ENCODE peak calls at places on chromosome 5, in nine cellular contexts. N is SK-N-SH, X is stomach, S is fibroblast of lung, P is upper lobe of right lung, F is NT2/D1, A is aorta, H is SJSA1, E is psoas muscle. W is an unnamed sample.

GRCh38 chr5:13865317-13865716 is 79.2 kb downstream of the DNAH5 start:
- DNase-seq in N (no peak), P (no peak), E (no peak), S (no peak), A (no peak), H (no peak), X (no peak), F (no peak), W (no peak)

GRCh38 chr5:152584103-152584502 is 179.0 kb upstream of the NMUR2 start:
- DNase-seq in P (no peak), E (no peak), X (no peak), A (peak), S (no peak), H (no peak), N (no peak), F (no peak), W (no peak)

GRCh38 chr5:172820046-172820767 is 13.8 kb upstream of the ERGIC1 start:
- DNase-seq in H (peak), X (peak), A (peak), P (no peak), S (peak), E (no peak), F (no peak), N (no peak), W (peak)

GRCh38 chr5:69265931-69266330 is 31.2 kb downstream of the CDK7 start:
- DNase-seq in A (no peak), F (no peak), N (peak), P (no peak), S (no peak), X (no peak), E (no peak), H (no peak), W (no peak)

GRCh38 chr5:56327810-56328209 is 94.7 kb upstream of the ANKRD55 start:
- DNase-seq in F (no peak), E (no peak), P (no peak), X (no peak), S (no peak), H (no peak), N (no peak), A (no peak), W (no peak)

GRCh38 chr5:13188393-13188792 is 756.1 kb downstream of the DNAH5 start:
- DNase-seq in F (no peak), E (no peak), N (no peak), A (no peak), X (no peak), H (no peak), S (no peak), P (no peak), W (no peak)

GRCh38 chr5:174839196-174839595 is 114.8 kb downstream of the MSX2 start:
- DNase-seq in F (no peak), A (no peak), H (no peak), P (no peak), E (no peak), S (no peak), X (no peak), N (no peak), W (no peak)

GRCh38 chr5:16855475-16855874 is 80.6 kb downstream of the MYO10 start:
- DNase-seq in H (no peak), X (peak), E (no peak), N (peak), S (peak), F (no peak), A (no peak), P (no peak), W (no peak)

GRCh38 chr5:34620185-34620584 is 35.9 kb upstream of the RAI14 start:
- DNase-seq in S (no peak), X (no peak), E (no peak), P (no peak), N (no peak), A (no peak), H (no peak), F (no peak), W (no peak)

GRCh38 chr5:96968614-96969013 is 32.7 kb downstream of the LNPEP start:
- DNase-seq in X (no peak), S (peak), H (peak), N (no peak), E (no peak), F (no peak), A (no peak), P (no peak), W (no peak)

GRCh38 chr5:64384761-64385160 is 121.1 kb upstream of the RGS7BP start:
- DNase-seq in P (no peak), A (no peak), F (no peak), S (peak), E (no peak), N (peak), H (no peak), X (no peak), W (no peak)

GRCh38 chr5:5078009-5078897 is 61.9 kb upstream of the ADAMTS16 start:
- DNase-seq in P (no peak), A (no peak), E (no peak), N (peak), S (no peak), X (no peak), H (no peak), F (peak), W (no peak)

GRCh38 chr5:109655841-109656240 is 33.9 kb upstream of the MAN2A1 start:
- DNase-seq in S (no peak), P (no peak), X (no peak), F (no peak), H (peak), A (no peak), N (no peak), E (no peak), W (no peak)

GRCh38 chr5:113375492-113376060 is 59.2 kb downstream of the TSSK1B start:
- DNase-seq in E (no peak), N (no peak), P (no peak), F (no peak), X (no peak), A (no peak), S (no peak), H (peak), W (peak)

GRCh38 chr5:7745882-7746735 is 104.8 kb downstream of the CFAP90 start:
- DNase-seq in N (peak), P (peak), A (peak), S (peak), E (peak), X (peak), F (peak), H (peak), W (peak)

GRCh38 chr5:80736730-80737129 is 81.9 kb upstream of the DHFR start:
- DNase-seq in A (no peak), P (no peak), X (no peak), N (no peak), F (no peak), H (no peak), E (no peak), S (no peak), W (no peak)

GRCh38 chr5:68007446-68007845 is 208.1 kb upstream of the PIK3R1 start:
- DNase-seq in H (no peak), A (no peak), X (no peak), F (no peak), E (peak), N (no peak), S (peak), P (peak), W (peak)

DNA sequence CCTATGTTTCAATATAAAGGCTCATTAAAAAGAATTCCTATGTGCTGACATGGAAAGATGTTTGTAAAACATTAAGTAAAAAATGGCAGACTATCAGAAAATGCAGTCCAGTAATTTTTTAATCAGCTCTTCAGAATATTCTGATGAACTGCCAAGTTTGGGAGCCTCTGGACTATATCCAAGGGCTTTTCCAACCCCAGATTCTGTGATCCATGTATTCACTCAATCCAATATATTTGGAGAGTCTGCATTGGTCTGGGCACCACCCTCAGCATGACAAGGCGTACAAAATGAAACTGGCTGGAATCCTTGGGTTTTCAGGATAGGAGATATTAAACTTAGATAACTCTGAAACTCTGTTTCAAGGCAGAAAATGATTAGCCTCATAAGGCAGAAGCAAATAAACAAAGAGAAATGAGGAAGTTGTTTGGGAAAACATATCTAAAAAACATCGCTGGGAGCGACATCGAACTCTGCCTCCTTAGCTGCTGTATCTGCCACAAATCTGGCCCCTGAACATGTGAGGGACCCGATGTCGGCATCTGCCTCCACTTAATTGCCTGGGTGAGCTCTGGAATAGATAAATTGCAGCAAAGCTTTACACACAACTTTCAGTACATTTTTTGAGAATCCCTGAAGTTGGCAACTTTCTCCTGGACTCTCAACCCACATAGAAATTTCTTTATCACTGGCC is 14.4 kb downstream of the PDE6A start:
- DNase-seq in P (no peak), A (no peak), F (no peak), H (no peak), E (no peak), N (peak), S (peak), X (no peak), W (no peak)
- H3K4me3 ChIP-seq in P (peak), A (no peak), F (no peak), H (no peak), E (no peak), N (no peak), S (peak), X (no peak), W (peak)

DNA sequence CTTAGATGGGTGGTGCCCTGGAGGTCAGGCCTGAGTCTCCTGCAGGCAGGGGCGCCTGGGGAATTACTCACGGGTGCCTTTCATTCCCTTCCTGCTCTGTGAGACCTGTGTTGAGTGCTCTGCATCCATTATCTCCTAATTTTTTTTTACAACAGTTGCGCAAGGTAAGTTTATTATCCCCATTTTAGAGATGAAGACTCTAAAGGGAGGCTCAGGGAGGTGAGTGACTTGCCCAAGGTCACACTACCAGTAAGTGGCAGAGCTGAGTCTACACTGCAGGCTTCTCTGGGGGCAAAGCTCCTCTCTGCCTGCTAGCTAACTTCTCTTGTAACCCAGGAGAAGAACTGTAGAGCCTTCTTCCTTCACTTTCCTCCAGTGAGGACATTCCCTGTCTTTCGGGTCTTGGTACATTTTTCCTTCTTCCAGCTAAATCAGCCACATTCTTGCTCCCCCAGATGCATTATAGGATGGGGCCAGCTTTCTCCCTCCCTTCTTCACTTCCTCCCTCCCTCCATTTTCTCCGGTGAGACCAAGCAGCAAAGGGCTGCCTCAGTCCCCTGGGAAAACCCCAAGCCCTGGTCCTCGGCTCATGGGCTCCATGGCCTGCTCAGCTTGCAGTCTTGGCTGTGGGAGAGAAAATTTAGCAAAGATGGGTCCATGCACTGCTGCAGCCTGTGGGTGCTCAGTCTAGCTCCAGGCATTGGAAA is 1.8 kb downstream of the PRR7 start:
- DNase-seq in P (no peak), A (no peak), H (no peak), S (no peak), N (no peak), X (no peak), F (no peak), E (no peak), W (no peak)
- H3K4me3 ChIP-seq in P (no peak), A (no peak), H (no peak), S (no peak), N (peak), X (no peak), F (no peak), E (no peak), W (no peak)

GRCh38 chr5:36392818-36393217 is 91.1 kb upstream of the RANBP3L start:
- DNase-seq in X (no peak), A (no peak), S (peak), H (no peak), E (no peak), F (no peak), N (peak), P (no peak), W (no peak)
- H3K4me3 ChIP-seq in X (no peak), A (no peak), S (no peak), H (no peak), E (no peak), F (no peak), N (no peak), P (no peak), W (no peak)

GRCh38 chr5:89756955-89757354 is 652.6 kb downstream of the CETN3 start:
- DNase-seq in P (no peak), N (no peak), A (no peak), H (no peak), X (no peak), F (no peak), E (no peak), S (peak), W (no peak)
- H3K4me3 ChIP-seq in P (no peak), N (no peak), A (no peak), H (no peak), X (no peak), F (no peak), E (peak), S (no peak), W (peak)

GRCh38 chr5:6450235-6450860 is 1.7 kb downstream of the UBE2QL1 start:
- DNase-seq in P (no peak), E (no peak), F (no peak), H (no peak), X (no peak), S (no peak), A (no peak), N (no peak), W (no peak)
- H3K4me3 ChIP-seq in P (no peak), E (peak), F (no peak), H (no peak), X (peak), S (no peak), A (peak), N (no peak), W (peak)

GRCh38 chr5:125348936-125349335 is 602.5 kb upstream of the ZNF608 start:
- DNase-seq in E (no peak), F (no peak), A (no peak), X (no peak), H (no peak), S (no peak), P (no peak), N (no peak), W (no peak)

GRCh38 chr5:125349432-125349831 is 603.0 kb upstream of the ZNF608 start:
- DNase-seq in X (no peak), N (no peak), P (no peak), A (no peak), H (peak), F (peak), S (peak), E (no peak), W (no peak)

GRCh38 chr5:125346316-125346715 is 599.9 kb upstream of the ZNF608 start:
- DNase-seq in P (no peak), H (no peak), X (no peak), N (no peak), A (no peak), E (no peak), F (no peak), S (no peak), W (no peak)

GRCh38 chr5:125342938-125343401 is 596.5 kb upstream of the ZNF608 start:
- DNase-seq in A (no peak), N (no peak), P (no peak), X (no peak), H (no peak), S (peak), E (no peak), F (no peak), W (no peak)

GRCh38 chr5:125348221-125348692 is 601.8 kb upstream of the ZNF608 start:
- DNase-seq in F (peak), A (peak), S (peak), N (no peak), H (no peak), X (no peak), E (peak), P (no peak), W (peak)
- H3K4me3 ChIP-seq in F (no peak), A (no peak), S (no peak), N (no peak), H (no peak), X (no peak), E (no peak), P (no peak), W (no peak)

GRCh38 chr5:179605026-179605833 is 18.2 kb downstream of the HNRNPH1 start:
- DNase-seq in S (peak), N (no peak), H (no peak), A (no peak), X (no peak), P (peak), E (no peak), F (no peak), W (peak)

GRCh38 chr5:179606071-179606909 is 17.2 kb downstream of the HNRNPH1 start:
- DNase-seq in H (no peak), S (no peak), A (no peak), P (peak), X (no peak), N (no peak), E (no peak), F (no peak), W (peak)

GRCh38 chr5:179606910-179607448 is 16.5 kb downstream of the HNRNPH1 start:
- DNase-seq in A (no peak), X (no peak), S (no peak), H (no peak), F (no peak), P (peak), N (no peak), E (no peak), W (no peak)

GRCh38 chr5:179608131-179608581 is 15.3 kb downstream of the HNRNPH1 start:
- DNase-seq in X (no peak), P (peak), F (no peak), E (no peak), N (no peak), A (no peak), H (no peak), S (peak), W (peak)

DNA sequence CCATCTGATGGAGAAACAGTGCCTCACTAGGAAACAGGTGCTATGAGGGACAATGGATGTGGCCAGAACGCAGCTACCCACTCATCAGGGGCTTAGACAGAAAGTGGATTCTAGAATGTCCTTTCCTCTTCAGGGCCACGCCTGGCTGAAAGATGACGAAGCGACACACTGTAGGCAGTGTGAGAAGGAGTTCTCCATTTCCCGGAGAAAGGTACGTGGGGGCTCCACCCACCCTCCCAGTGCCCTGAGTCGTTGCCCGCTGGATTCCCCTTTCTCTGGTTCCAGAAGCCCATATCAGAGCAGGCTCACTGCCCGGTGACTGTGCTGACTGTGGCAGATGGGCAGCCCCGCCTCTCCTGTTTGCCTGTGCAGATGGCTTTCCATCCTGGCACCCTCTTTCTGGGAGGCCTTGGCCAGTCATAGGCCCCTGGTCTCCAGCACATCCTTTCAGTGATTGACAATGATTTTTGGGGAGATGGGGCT is 16.0 kb downstream of the HNRNPH1 start:
- DNase-seq in F (no peak), S (no peak), A (no peak), E (peak), X (no peak), N (no peak), H (no peak), P (peak), W (peak)
- H3K4me3 ChIP-seq in F (no peak), S (no peak), A (no peak), E (no peak), X (no peak), N (no peak), H (no peak), P (no peak), W (no peak)

DNA sequence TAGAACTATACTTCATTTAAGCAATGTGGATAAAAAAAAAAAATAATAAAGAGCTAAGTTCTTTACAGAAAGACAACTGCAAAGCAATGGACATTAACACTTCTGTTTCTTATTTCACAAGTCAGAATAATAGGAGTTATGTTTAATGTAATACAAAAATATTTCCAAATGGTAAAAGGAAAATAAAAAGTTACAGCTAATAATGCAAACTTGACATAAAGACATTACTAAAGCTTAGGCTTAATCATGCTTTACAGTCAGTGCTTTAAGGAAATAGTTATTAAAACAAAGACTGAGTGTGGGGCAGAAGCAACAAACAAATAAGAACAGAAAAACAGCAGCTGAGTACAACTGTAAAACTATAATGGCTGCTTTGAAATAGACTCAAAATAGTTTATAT is 56.7 kb downstream of the ZFR start:
- DNase-seq in P (no peak), X (no peak), S (no peak), H (no peak), A (no peak), E (no peak), F (no peak), N (no peak), W (no peak)
- H3K4me3 ChIP-seq in P (no peak), X (no peak), S (no peak), H (no peak), A (no peak), E (no peak), F (no peak), N (no peak), W (no peak)